ENCODE peak calls at places on chromosomes 13 and 19, in nine cellular contexts. B is left ventricle myocardium inferior; H is activated CD4-positive, alpha-beta T cell treated with anti-CD3 and anti-CD28 coated beads, Interleukin-2, amount 50 U/mL, for 24 hours; I is HT1080; E is colonic mucosa; O is GM20000; W is anterior cingulate cortex; C is NCI-H524; G is Caki2. F is an unnamed sample.

GRCh38 chr13:109667754-109668360 is 118.5 kb downstream of the IRS2 start:
- DNase-seq in H (no peak), B (no peak), E (no peak), C (no peak), I (no peak), O (no peak), G (no peak), W (no peak), F (no peak)

GRCh38 chr13:46866150-46866549 is 30.7 kb downstream of the HTR2A start:
- DNase-seq in E (peak), O (peak), C (no peak), W (no peak), B (no peak), G (peak), H (no peak), I (peak), F (peak)

GRCh38 chr19:41265376-41266153 is 1.4 kb downstream of the HNRNPUL1 start:
- DNase-seq in W (no peak), I (peak), H (no peak), O (peak), B (no peak), C (no peak), G (peak), E (peak), F (peak)

GRCh38 chr13:67650471-67650870 is 420.3 kb upstream of the PCDH9 start:
- DNase-seq in O (no peak), G (no peak), W (no peak), H (no peak), E (no peak), I (no peak), B (no peak), C (no peak), F (no peak)

GRCh38 chr19:48967346-48968178 is 2.5 kb downstream of the FTL start:
- DNase-seq in G (peak), C (no peak), I (peak), E (no peak), B (peak), O (no peak), W (peak), H (no peak), F (no peak)

GRCh38 chr13:110014719-110015118 is 228.3 kb upstream of the IRS2 start:
- DNase-seq in W (no peak), C (peak), I (no peak), E (no peak), O (no peak), G (no peak), H (no peak), B (no peak), F (no peak)

GRCh38 chr19:32345261-32346207 is at the start of gene ZNF507:
- DNase-seq in B (peak), H (peak), O (peak), W (peak), C (peak), E (peak), I (peak), G (peak), F (peak)

GRCh38 chr13:67224148-67224846 is 5.8 kb downstream of the PCDH9 start:
- DNase-seq in O (peak), I (peak), H (peak), B (peak), G (peak), W (peak), C (peak), E (peak), F (peak)

GRCh38 chr19:45547965-45548609 is 36.5 kb downstream of the OPA3 start:
- DNase-seq in B (no peak), I (peak), O (no peak), H (no peak), E (peak), W (no peak), C (no peak), G (peak), F (peak)

GRCh38 chr13:23468811-23469210 is 35.3 kb upstream of the SACS start:
- DNase-seq in O (no peak), W (no peak), G (no peak), E (no peak), I (no peak), H (no peak), B (no peak), C (no peak), F (no peak)

GRCh38 chr19:50362656-50363424 is 2.6 kb downstream of the NAPSA start:
- DNase-seq in G (no peak), I (no peak), O (no peak), B (no peak), E (no peak), H (no peak), C (no peak), W (no peak), F (no peak)

GRCh38 chr13:108470921-108471320 is 158.5 kb upstream of the MYO16 start:
- DNase-seq in H (no peak), G (no peak), C (no peak), W (no peak), I (no peak), B (no peak), E (no peak), O (no peak), F (no peak)

GRCh38 chr19:31100945-31101344 is 248.3 kb downstream of the TSHZ3 start:
- DNase-seq in W (no peak), G (no peak), C (no peak), B (no peak), I (no peak), O (no peak), H (no peak), E (no peak), F (no peak)

GRCh38 chr19:53881482-53882390 is at the start of gene PRKCG:
- DNase-seq in H (no peak), C (no peak), E (peak), W (peak), I (peak), B (peak), G (no peak), O (peak), F (peak)

GRCh38 chr19:23461120-23461519 is 65.8 kb upstream of the ZNF91 start:
- DNase-seq in H (no peak), O (no peak), E (no peak), B (no peak), I (no peak), G (no peak), W (no peak), C (no peak), F (no peak)

GRCh38 chr13:35994131-35994966 is 136.8 kb downstream of the DCLK1 start:
- DNase-seq in O (no peak), B (peak), C (no peak), H (no peak), I (peak), G (peak), E (no peak), W (no peak), F (peak)

GRCh38 chr13:61013782-61014181 is 401.9 kb downstream of the PCDH20 start:
- DNase-seq in G (no peak), O (no peak), W (no peak), B (no peak), I (peak), C (no peak), E (no peak), H (no peak), F (no peak)

GRCh38 chr13:99218969-99219368 is 18.3 kb downstream of the UBAC2 start:
- DNase-seq in O (no peak), I (no peak), B (no peak), G (no peak), C (no peak), H (no peak), W (no peak), E (no peak), F (no peak)

GRCh38 chr13:25733696-25734435 is 317.9 kb downstream of the SHISA2 start:
- DNase-seq in E (no peak), O (no peak), G (peak), I (no peak), C (no peak), W (no peak), H (no peak), B (no peak), F (no peak)

GRCh38 chr13:98565726-98566577 is 11.0 kb downstream of the STK24 start:
- DNase-seq in I (no peak), G (no peak), B (peak), H (no peak), W (no peak), E (peak), C (no peak), O (no peak), F (no peak)

GRCh38 chr19:46818812-46819211 is 30.4 kb upstream of the SLC1A5 start:
- DNase-seq in I (peak), B (no peak), W (no peak), O (no peak), C (no peak), H (no peak), G (peak), E (no peak), F (no peak)

GRCh38 chr13:39245688-39246087 is 207.4 kb downstream of the NHLRC3 start:
- DNase-seq in C (no peak), H (no peak), W (no peak), I (no peak), B (no peak), O (no peak), G (no peak), E (no peak), F (peak)

GRCh38 chr19:246551-246950 is 44.7 kb downstream of the PLPP2 start:
- DNase-seq in G (no peak), W (no peak), B (no peak), E (no peak), I (no peak), C (no peak), O (peak), H (no peak), F (no peak)

GRCh38 chr19:11164278-11164677 is 8.7 kb upstream of the SPC24 start:
- DNase-seq in H (no peak), E (no peak), B (no peak), C (no peak), W (no peak), I (no peak), G (no peak), O (no peak), F (no peak)

GRCh38 chr19:38639679-38640078 is 7.8 kb upstream of the ACTN4 start:
- DNase-seq in O (no peak), I (no peak), E (no peak), W (no peak), G (no peak), C (no peak), B (no peak), H (no peak), F (no peak)